ENCODE peak calls at places on chromosomes 7 and 10, in seven cellular contexts. E is SW480; J is iris pigment epithelial cell; G is GDM1; W is foreskin keratinocyte; H is amniotic stem cell; A is stimulated activated CD8-positive, alpha-beta memory T cell treated with anti-CD3 and anti-CD28 coated beads, Interleukin-4, amount 100 ng/mL, for 1 hour. K is an unnamed sample.

GRCh38 chr7:103991406-103991805 is 1.9 kb upstream of the RELN start:
- DNase-seq in H (no peak), G (no peak), J (no peak), W (no peak), E (no peak), A (no peak), K (no peak)

GRCh38 chr7:46089281-46089680 is 168.2 kb upstream of the IGFBP3 start:
- DNase-seq in W (peak; percentile 7), G (no peak), E (no peak), A (no peak), H (no peak), J (peak; percentile 76), K (no peak)

GRCh38 chr7:54967384-54967783 is 51.4 kb upstream of the EGFR start:
- DNase-seq in J (peak; percentile 58), E (peak; percentile 41), W (peak; percentile 100), A (no peak), G (no peak), H (no peak), K (no peak)

GRCh38 chr7:47458057-47458456 is 123.9 kb downstream of the TNS3 start:
- DNase-seq in W (no peak), E (peak; percentile 74), J (peak; percentile 82), A (no peak), G (no peak), H (no peak), K (no peak)

GRCh38 chr10:28008054-28008453 is 9.2 kb upstream of the ODAD2 start:
- DNase-seq in H (no peak), A (no peak), J (no peak), G (no peak), W (peak; percentile 17), E (no peak), K (no peak)

GRCh38 chr10:59905066-59905734 is 1.2 kb downstream of the CCDC6 start:
- DNase-seq in J (peak; percentile 26), E (peak; percentile 6), G (no peak), A (no peak), H (no peak), W (peak; percentile 47), K (peak; percentile 68)

GRCh38 chr7:44059219-44060090 is 5.9 kb downstream of the PGAM2 start:
- DNase-seq in H (no peak), J (no peak), A (no peak), G (no peak), W (no peak), E (no peak), K (no peak)

GRCh38 chr7:99129536-99129935 is 14.4 kb downstream of the SMURF1 start:
- DNase-seq in W (no peak), G (no peak), E (no peak), A (no peak), H (no peak), J (no peak), K (no peak)

GRCh38 chr10:101060951-101061813 is 607 bp upstream of the KAZALD1 start:
- DNase-seq in A (no peak), E (peak; percentile 87), H (peak; percentile 82), J (peak; percentile 90), W (peak; percentile 86), G (peak; percentile 94), K (peak; percentile 94)

GRCh38 chr10:112532053-112532658 is 85.1 kb downstream of the VTI1A start:
- DNase-seq in G (no peak), A (no peak), H (no peak), W (no peak), E (peak; percentile 83), J (peak; percentile 23), K (no peak)

GRCh38 chr10:131748831-131749766 is 151.7 kb upstream of the PPP2R2D start:
- DNase-seq in H (no peak), E (peak; percentile 70), W (no peak), G (no peak), J (no peak), A (no peak), K (peak; percentile 68)

GRCh38 chr7:36984710-36985308 is 260.5 kb upstream of the AOAH start:
- DNase-seq in G (no peak), A (no peak), W (no peak), J (no peak), E (no peak), H (no peak), K (no peak)

GRCh38 chr7:136134503-136134902 is 157.3 kb upstream of the MTPN start:
- DNase-seq in W (peak; percentile 35), J (peak; percentile 35), H (peak; percentile 5), E (no peak), A (no peak), G (no peak), K (no peak)

GRCh38 chr10:105352827-105353226 is 711.7 kb downstream of the SORCS3 start:
- DNase-seq in J (no peak), E (no peak), A (no peak), G (no peak), H (no peak), W (no peak), K (no peak)

GRCh38 chr10:71736570-71737355 is 17.2 kb upstream of the C10orf105 start:
- DNase-seq in W (no peak), H (no peak), J (no peak), A (no peak), E (no peak), G (no peak), K (peak; percentile 65)

GRCh38 chr7:8120390-8121058 is 141.4 kb downstream of the ICA1 start:
- DNase-seq in W (no peak), J (no peak), A (no peak), H (no peak), G (no peak), E (no peak), K (no peak)